ENCODE peak calls at places on chromosomes 5 and 9, in six cellular contexts. E is colonic mucosa; C is GM12865; P is tibial artery; Z is transverse colon; M is CD4-positive, CD25-positive, alpha-beta regulatory T cell. B is an unnamed sample.

GRCh38 chr9:33923079-33923478 is 106.1 kb downstream of the UBE2R2 start:
- DNase-seq in E (no peak), M (no peak), C (no peak), P (no peak), Z (no peak), B (no peak)

GRCh38 chr9:86176468-86176867 is 77.1 kb upstream of the GOLM1 start:
- DNase-seq in P (no peak), Z (no peak), C (no peak), M (no peak), E (no peak), B (no peak)

GRCh38 chr5:158382473-158382872 is 523.5 kb upstream of the CLINT1 start:
- DNase-seq in M (no peak), Z (peak; percentile 46), C (peak; percentile 38), P (peak; percentile 81), E (peak; percentile 40), B (no peak)

GRCh38 chr9:122318284-122318683 is 52.5 kb upstream of the PTGS1 start:
- DNase-seq in M (no peak), E (no peak), P (no peak), Z (no peak), C (no peak), B (no peak)

GRCh38 chr9:18632624-18633407 is 158.9 kb downstream of the ADAMTSL1 start:
- DNase-seq in M (no peak), E (no peak), C (no peak), Z (no peak), P (peak; percentile 66), B (no peak)

GRCh38 chr9:78370991-78371390 is 74.1 kb downstream of the PSAT1 start:
- DNase-seq in E (no peak), C (no peak), M (no peak), Z (no peak), P (no peak), B (no peak)

GRCh38 chr5:446864-447263 is 3.9 kb downstream of the EXOC3 start:
- DNase-seq in C (peak; percentile 60), P (no peak), E (no peak), M (no peak), Z (peak; percentile 5), B (no peak)

GRCh38 chr5:150618588-150619281 is 21.7 kb upstream of the SYNPO start:
- DNase-seq in M (no peak), E (no peak), C (no peak), Z (no peak), P (peak; percentile 80), B (no peak)

GRCh38 chr9:88747768-88748167 is 212.8 kb downstream of the NXNL2 start:
- DNase-seq in E (peak; percentile 33), Z (no peak), C (no peak), M (no peak), P (no peak), B (no peak)

GRCh38 chr5:16615737-16616535 is 861 bp downstream of the RETREG1 start:
- DNase-seq in E (peak; percentile 31), C (no peak), M (no peak), Z (peak; percentile 10), P (no peak), B (no peak)

GRCh38 chr9:128055222-128056040 is 11.7 kb downstream of the NAIF1 start:
- DNase-seq in M (no peak), P (peak; percentile 89), C (no peak), Z (peak; percentile 51), E (no peak), B (no peak)

GRCh38 chr9:64773491-64773931 is 511.5 kb downstream of the FOXD4L5 start:
- DNase-seq in C (peak; percentile 0), Z (peak; percentile 8), E (peak; percentile 18), M (no peak), P (no peak), B (peak; percentile 0)

GRCh38 chr5:24407486-24407885 is 237.3 kb downstream of the CDH10 start:
- DNase-seq in Z (no peak), C (no peak), P (no peak), M (no peak), E (no peak), B (no peak)

GRCh38 chr9:124279531-124280175 is 21.9 kb downstream of the NEK6 start:
- DNase-seq in Z (no peak), C (no peak), M (no peak), P (no peak), E (no peak), B (no peak)

GRCh38 chr9:124283232-124283814 is 25.6 kb downstream of the NEK6 start:
- DNase-seq in C (no peak), M (no peak), E (no peak), Z (no peak), P (no peak), B (no peak)

GRCh38 chr9:124280176-124280691 is 22.5 kb downstream of the NEK6 start:
- DNase-seq in P (peak; percentile 96), Z (no peak), C (no peak), M (no peak), E (no peak), B (no peak)

GRCh38 chr9:124282442-124283231 is 24.9 kb downstream of the NEK6 start:
- DNase-seq in C (no peak), P (peak; percentile 86), E (peak; percentile 70), M (no peak), Z (peak; percentile 62), B (no peak)

DNA sequence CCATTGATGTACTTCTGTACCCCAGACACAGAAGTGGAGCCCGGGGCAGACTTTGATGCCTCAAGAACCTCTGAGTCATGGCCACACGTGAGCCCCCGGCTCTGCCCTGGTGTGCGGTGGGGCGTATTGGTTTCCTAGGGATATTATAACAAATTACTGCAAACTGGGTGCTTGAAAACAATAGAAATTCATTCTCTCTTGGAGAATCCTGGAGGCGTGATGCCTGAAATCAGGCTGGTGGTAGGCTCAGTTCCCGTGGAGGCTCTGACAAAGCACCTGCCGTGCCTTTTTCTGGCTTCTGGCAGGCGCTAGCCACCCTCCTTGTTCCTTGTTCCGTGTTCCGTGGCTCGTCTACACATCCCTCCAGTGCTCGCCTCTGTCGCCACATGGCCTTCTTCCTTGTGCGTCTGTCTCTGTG is 24.2 kb downstream of the NEK6 start:
- DNase-seq in Z (peak; percentile 63), M (no peak), E (peak; percentile 71), C (no peak), P (no peak), B (no peak)
- H3K4me3 ChIP-seq in Z (no peak overlapping the region), M (no peak overlapping the region), E (no peak overlapping the region), C (no peak overlapping the region), P (no peak overlapping the region), B (no peak overlapping the region)

GRCh38 chr5:38555354-38556114 is 912 bp downstream of the LIFR start:
- DNase-seq in P (no peak), Z (no peak), C (no peak), E (no peak), M (no peak), B (no peak)

GRCh38 chr5:38554860-38555259 is 1.6 kb downstream of the LIFR start:
- DNase-seq in P (no peak), E (no peak), M (no peak), Z (no peak), C (no peak), B (no peak)

GRCh38 chr5:38556599-38557308 is at the start of gene LIFR:
- DNase-seq in M (no peak), E (peak; percentile 43), C (peak; percentile 31), Z (peak; percentile 51), P (peak; percentile 91), B (peak; percentile 15)

GRCh38 chr5:38557309-38557710 is 864 bp upstream of the LIFR start:
- DNase-seq in P (no peak), C (no peak), M (no peak), E (no peak), Z (no peak), B (no peak)

DNA sequence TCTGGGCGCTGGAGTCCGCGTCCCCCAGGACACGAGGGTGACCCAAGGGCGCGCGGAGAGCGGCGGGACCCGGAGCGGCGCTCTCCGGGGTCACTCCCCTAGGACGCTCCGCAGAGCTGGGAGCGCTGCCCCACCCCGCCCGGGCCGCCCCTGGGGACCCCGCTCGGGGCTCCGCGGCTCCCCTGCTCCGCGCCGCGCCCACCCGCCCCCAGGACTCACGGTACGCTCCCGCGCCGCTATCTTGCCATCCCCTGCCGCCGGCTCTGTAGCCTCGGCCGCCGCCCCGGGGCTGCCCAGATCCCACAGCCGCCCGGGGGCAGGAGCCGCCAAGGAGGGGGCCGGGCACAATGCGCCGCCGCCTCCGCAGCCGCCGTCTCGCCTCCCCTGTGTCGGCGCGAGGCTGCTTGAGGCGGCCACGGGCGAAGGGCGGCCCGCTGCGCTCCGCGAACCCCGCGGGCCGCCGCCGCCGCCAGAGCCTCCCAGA is 289 bp downstream of the LIFR start:
- DNase-seq in C (no peak), P (no peak), M (no peak), E (no peak), Z (no peak), B (no peak)
- H3K4me3 ChIP-seq in C (no peak overlapping the region), P (peak overlapping the region; percentile 90), M (no peak overlapping the region), E (peak overlapping the region; percentile 48), Z (peak overlapping the region; percentile 63), B (no peak overlapping the region)

DNA sequence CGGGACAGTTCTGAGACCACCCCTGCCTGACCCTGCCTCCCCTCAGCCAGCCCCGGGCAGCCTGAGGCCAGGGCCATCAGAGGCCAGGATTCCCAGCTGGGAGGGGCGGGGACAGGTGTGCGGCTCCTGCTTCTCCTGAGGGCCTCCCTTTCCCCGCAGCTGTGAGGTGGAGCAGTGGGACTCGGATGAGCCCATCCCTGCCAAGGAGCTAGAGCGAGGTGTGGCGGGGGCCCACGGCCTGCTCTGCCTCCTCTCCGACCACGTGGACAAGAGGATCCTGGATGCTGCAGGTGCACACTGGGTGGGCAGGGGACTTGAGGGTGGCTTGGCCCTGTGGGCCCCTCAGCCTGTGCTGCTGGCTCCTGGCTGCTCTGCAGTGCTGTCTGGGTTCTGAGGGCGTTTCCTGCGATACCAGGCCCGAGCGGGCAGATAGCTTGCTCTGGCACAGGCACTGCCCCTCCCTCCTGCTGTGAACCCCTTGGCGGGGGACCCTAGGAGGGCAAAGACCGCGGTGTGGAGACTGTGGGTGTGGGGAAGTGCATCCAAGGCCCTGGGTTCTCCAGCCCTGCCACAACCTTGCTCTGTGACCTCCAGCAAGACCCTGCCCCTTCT is 2.3 kb downstream of the GRHPR start:
- DNase-seq in P (no peak), M (no peak), E (no peak), C (no peak), Z (no peak), B (no peak)
- H3K4me3 ChIP-seq in P (no peak overlapping the region), M (no peak overlapping the region), E (no peak overlapping the region), C (no peak overlapping the region), Z (no peak overlapping the region), B (no peak overlapping the region)

GRCh38 chr5:165143727-165144210 is 1638.3 kb downstream of the MAT2B start:
- DNase-seq in Z (no peak), E (no peak), C (no peak), P (no peak), M (no peak), B (no peak)
- H3K4me3 ChIP-seq in Z (no peak overlapping the region), E (no peak overlapping the region), C (no peak overlapping the region), P (no peak overlapping the region), M (no peak overlapping the region), B (no peak overlapping the region)

B was measured in effector memory CD4-positive, alpha-beta T cell.